ENCODE peak calls at places on chromosomes 1 and 21, in four cellular contexts. Z, T, H and F are unnamed samples.
A peak's percentile ranks its signal among the peaks of the same experiment; 100 is the strongest.

GRCh38 chr1:168636200-168636599 is 59.8 kb downstream of the XCL1 start:
- DNase-seq in Z (peak; percentile 74), H (no peak), T (no peak), F (no peak)

GRCh38 chr1:83959824-83960441 is 39.0 kb downstream of the TTLL7 start:
- DNase-seq in T (no peak), Z (peak; percentile 55), H (no peak), F (no peak)

GRCh38 chr1:11952455-11953109 is 18.1 kb downstream of the PLOD1 start:
- DNase-seq in T (no peak), Z (peak; percentile 67), H (no peak), F (no peak)

GRCh38 chr1:168435439-168435838 is 108.4 kb downstream of the XCL2 start:
- DNase-seq in Z (no peak), T (no peak), H (no peak), F (no peak)

GRCh38 chr1:215056584-215056983 is 26.0 kb upstream of the KCNK2 start:
- DNase-seq in T (no peak), H (no peak), Z (no peak), F (no peak)

GRCh38 chr1:101613549-101613948 is 376.7 kb downstream of the S1PR1 start:
- DNase-seq in T (no peak), H (no peak), Z (no peak), F (no peak)

GRCh38 chr1:205936846-205937707 is 6.2 kb downstream of the SLC26A9 start:
- DNase-seq in Z (no peak), H (no peak), T (no peak), F (no peak)

GRCh38 chr1:208084220-208084619 is 160.0 kb downstream of the PLXNA2 start:
- DNase-seq in Z (no peak), T (no peak), H (no peak), F (no peak)

GRCh38 chr1:176696109-176696508 is 233.1 kb downstream of the PAPPA2 start:
- DNase-seq in Z (no peak), T (no peak), H (no peak), F (peak; percentile 49)

GRCh38 chr1:48036693-48037386 is 39.7 kb upstream of the TRABD2B start:
- DNase-seq in H (no peak), Z (no peak), T (no peak), F (no peak)

GRCh38 chr21:46605759-46606426 is 1.0 kb upstream of the S100B start:
- DNase-seq in H (no peak), T (no peak), Z (peak; percentile 79), F (no peak)

GRCh38 chr1:183993132-183993531 is 44.4 kb downstream of the COLGALT2 start:
- DNase-seq in Z (no peak), T (no peak), H (no peak), F (no peak)

GRCh38 chr1:38064232-38064903 is 17.8 kb upstream of the POU3F1 start:
- DNase-seq in Z (no peak), H (peak; percentile 83), T (no peak), F (peak; percentile 53)

GRCh38 chr1:97050501-97050900 is 328.9 kb downstream of the PTBP2 start:
- DNase-seq in H (no peak), Z (peak; percentile 52), T (no peak), F (no peak)

GRCh38 chr1:64933296-64934070 is 32.9 kb downstream of the JAK1 start:
- DNase-seq in T (no peak), Z (peak; percentile 65), H (no peak), F (no peak)

GRCh38 chr1:13513063-13513884 is 529 bp downstream of the LRRC38 start:
- DNase-seq in Z (no peak), H (no peak), T (no peak), F (peak; percentile 33)

GRCh38 chr1:108685524-108685923 is 6.6 kb upstream of the PRPF38B start:
- DNase-seq in T (no peak), Z (no peak), H (no peak), F (peak; percentile 14)

GRCh38 chr1:89633745-89634625 is 1.1 kb downstream of the LRRC8C start:
- DNase-seq in H (no peak), Z (no peak), T (no peak), F (peak; percentile 31)

GRCh38 chr1:212699839-212700596 is at the start of gene BATF3:
- DNase-seq in H (peak; percentile 49), T (no peak), Z (no peak), F (no peak)

GRCh38 chr1:229409616-229410369 is 24.1 kb downstream of the ACTA1 start:
- DNase-seq in T (no peak), H (no peak), Z (no peak), F (no peak)

GRCh38 chr1:10494754-10495474 is 20.2 kb downstream of the PEX14 start:
- DNase-seq in T (peak; percentile 31), Z (peak; percentile 78), H (peak; percentile 64), F (peak; percentile 83)

GRCh38 chr1:228280106-228280901 is 72.5 kb downstream of the OBSCN start:
- DNase-seq in Z (no peak), H (no peak), T (no peak), F (no peak)